ENCODE peak calls at places on chromosomes 5 and 9, in nine cellular contexts. Q is PC-3, Z is GM23338, A is SK-N-SH, N is HCT116, X is GM23248, R is hepatocyte, O is OCI-LY7, K is MM.1S. C is an unnamed sample.
A peak's percentile ranks its signal among the peaks of the same experiment; 100 is the strongest.

GRCh38 chr5:57441557-57441956 is 41.1 kb downstream of the ACTBL2 start:
- DNase-seq in Q (peak; percentile 30), Z (no peak), A (no peak), N (no peak), X (peak; percentile 97), R (peak; percentile 73), O (no peak), K (no peak), C (no peak)

GRCh38 chr9:97935291-97935690 is 2.7 kb downstream of the HEMGN start:
- DNase-seq in Q (no peak), Z (no peak), A (no peak), N (no peak), X (no peak), R (no peak), O (peak; percentile 55), K (no peak), C (no peak)

GRCh38 chr9:89361816-89362646 is 43.7 kb downstream of the SECISBP2 start:
- DNase-seq in Q (no peak), Z (no peak), A (no peak), N (no peak), X (no peak), R (no peak), O (no peak), K (no peak), C (no peak)

GRCh38 chr5:34411470-34412346 is 244.4 kb upstream of the RAI14 start:
- DNase-seq in Q (no peak), Z (peak; percentile 87), A (no peak), N (no peak), X (peak; percentile 15), R (no peak), O (no peak), K (no peak), C (peak; percentile 21)

GRCh38 chr5:126829098-126829497 is 52.2 kb downstream of the LMNB1 start:
- DNase-seq in Q (no peak), Z (no peak), A (no peak), N (no peak), X (no peak), R (no peak), O (no peak), K (no peak), C (no peak)

GRCh38 chr5:107875834-107876233 is 205.1 kb upstream of the EFNA5 start:
- DNase-seq in Q (no peak), Z (peak; percentile 26), A (no peak), N (peak; percentile 65), X (peak; percentile 86), R (peak; percentile 23), O (no peak), K (no peak), C (no peak)

GRCh38 chr9:22124263-22125011 is 115.3 kb upstream of the CDKN2B start:
- DNase-seq in Q (peak; percentile 73), Z (no peak), A (no peak), N (no peak), X (no peak), R (peak; percentile 45), O (no peak), K (no peak), C (no peak)

GRCh38 chr9:78601957-78602565 is 305.1 kb downstream of the PSAT1 start:
- DNase-seq in Q (peak; percentile 70), Z (peak; percentile 65), A (peak; percentile 30), N (peak; percentile 22), X (peak; percentile 71), R (peak; percentile 58), O (peak; percentile 34), K (peak; percentile 53), C (peak; percentile 65)

GRCh38 chr9:16526380-16526779 is 344.1 kb downstream of the BNC2 start:
- DNase-seq in Q (peak; percentile 55), Z (no peak), A (no peak), N (no peak), X (peak; percentile 89), R (no peak), O (no peak), K (no peak), C (no peak)

GRCh38 chr9:127133739-127134167 is 11.3 kb upstream of the ANGPTL2 start:
- DNase-seq in Q (no peak), Z (peak; percentile 44), A (no peak), N (no peak), X (peak; percentile 92), R (peak; percentile 61), O (no peak), K (no peak), C (peak; percentile 53)

GRCh38 chr5:123807177-123807900 is 295.4 kb downstream of the CSNK1G3 start:
- DNase-seq in Q (peak; percentile 45), Z (no peak), A (no peak), N (no peak), X (peak; percentile 54), R (peak; percentile 51), O (no peak), K (no peak), C (peak; percentile 56)

GRCh38 chr9:89311346-89312153 is 555 bp downstream of the CKS2 start:
- DNase-seq in Q (no peak), Z (no peak), A (peak; percentile 72), N (no peak), X (peak; percentile 52), R (peak; percentile 46), O (peak; percentile 47), K (no peak), C (no peak)

GRCh38 chr9:929719-930118 is 46.7 kb upstream of the DMRT3 start:
- DNase-seq in Q (no peak), Z (no peak), A (no peak), N (no peak), X (no peak), R (no peak), O (no peak), K (peak; percentile 20), C (no peak)

GRCh38 chr5:135309391-135310327 is 89.4 kb downstream of the MACROH2A1 start:
- DNase-seq in Q (peak; percentile 46), Z (no peak), A (no peak), N (no peak), X (peak; percentile 59), R (peak; percentile 1), O (no peak), K (no peak), C (no peak)

GRCh38 chr5:135308245-135308644 is 90.8 kb downstream of the MACROH2A1 start:
- DNase-seq in Q (peak; percentile 73), Z (no peak), A (no peak), N (no peak), X (peak; percentile 65), R (peak; percentile 8), O (no peak), K (no peak), C (no peak)

GRCh38 chr5:135308752-135309151 is 90.3 kb downstream of the MACROH2A1 start:
- DNase-seq in Q (peak; percentile 73), Z (no peak), A (no peak), N (no peak), X (peak; percentile 61), R (peak; percentile 63), O (no peak), K (no peak), C (no peak)

GRCh38 chr5:135306557-135306956 is 92.5 kb downstream of the MACROH2A1 start:
- DNase-seq in Q (no peak), Z (no peak), A (no peak), N (no peak), X (no peak), R (no peak), O (no peak), K (no peak), C (no peak)

GRCh38 chr5:135307143-135307903 is 91.7 kb downstream of the MACROH2A1 start:
- DNase-seq in Q (no peak), Z (peak; percentile 80), A (no peak), N (no peak), X (no peak), R (peak; percentile 9), O (no peak), K (no peak), C (peak; percentile 94)
- H3K4me1 ChIP-seq in Q (peaks cover 35% of the 10 kb centered on the region), Z (no peaks in the 10 kb centered on the region), A (no peaks in the 10 kb centered on the region), N (no peaks in the 10 kb centered on the region), X (peaks cover 26% of the 10 kb centered on the region), R (peaks cover 40% of the 10 kb centered on the region), O (no peaks in the 10 kb centered on the region), K (peaks cover 2% of the 10 kb centered on the region), C (peaks cover 18% of the 10 kb centered on the region)

GRCh38 chr5:30540150-30540549 is 653.3 kb upstream of the CDH6 start:
- DNase-seq in Q (no peak), Z (no peak), A (no peak), N (no peak), X (no peak), R (no peak), O (no peak), K (no peak), C (no peak)
- TF ChIP-seq EZH2phosphoT487 in Q (no peak), Z (no peak), A (no peak), N (no peak), X (no peak), R (no peak), O (no peak), K (no peak), C (no peak)

GRCh38 chr5:147417133-147417813 is 92.6 kb downstream of the DPYSL3 start:
- DNase-seq in Q (peak; percentile 33), Z (no peak), A (no peak), N (no peak), X (peak; percentile 60), R (peak; percentile 51), O (no peak), K (no peak), C (no peak)

GRCh38 chr5:147412561-147412960 is 97.3 kb downstream of the DPYSL3 start:
- DNase-seq in Q (no peak), Z (no peak), A (no peak), N (no peak), X (no peak), R (no peak), O (no peak), K (no peak), C (no peak)

GRCh38 chr5:147413266-147413665 is 96.6 kb downstream of the DPYSL3 start:
- DNase-seq in Q (no peak), Z (no peak), A (no peak), N (no peak), X (no peak), R (no peak), O (no peak), K (no peak), C (no peak)

GRCh38 chr5:147418613-147419012 is 91.3 kb downstream of the DPYSL3 start:
- DNase-seq in Q (no peak), Z (no peak), A (no peak), N (no peak), X (no peak), R (no peak), O (no peak), K (no peak), C (no peak)

GRCh38 chr5:147415663-147416062 is 94.2 kb downstream of the DPYSL3 start:
- DNase-seq in Q (no peak), Z (no peak), A (no peak), N (no peak), X (no peak), R (no peak), O (no peak), K (no peak), C (no peak)
- H3K4me1 ChIP-seq in Q (no peaks in the 10 kb centered on the region), Z (no peaks in the 10 kb centered on the region), A (no peaks in the 10 kb centered on the region), N (no peaks in the 10 kb centered on the region), X (peaks cover 25% of the 10 kb centered on the region), R (peaks cover 4% of the 10 kb centered on the region), O (no peaks in the 10 kb centered on the region), K (no peaks in the 10 kb centered on the region), C (peaks cover 13% of the 10 kb centered on the region)

DNA sequence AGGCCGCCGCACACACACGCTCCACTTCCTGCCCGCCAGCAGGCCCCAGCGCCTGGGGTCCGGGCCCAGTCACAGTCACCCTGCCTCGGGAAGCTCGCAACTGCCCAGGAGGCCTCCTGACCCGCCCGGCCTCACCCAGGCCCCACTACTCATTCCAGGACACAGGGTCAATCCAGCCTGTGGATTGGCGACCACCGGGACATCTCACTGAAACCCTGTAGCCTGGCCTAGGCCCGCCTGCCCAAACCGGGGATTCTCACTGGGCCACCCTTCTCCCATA is 2.7 kb upstream of the IRX4 start:
- DNase-seq in Q (no peak), Z (peak; percentile 29), A (no peak), N (no peak), X (no peak), R (no peak), O (no peak), K (no peak), C (no peak)
- TF ChIP-seq EZH2phosphoT487 in Q (no peak), Z (no peak), A (no peak), N (no peak), X (no peak), R (no peak), O (no peak), K (no peak), C (no peak)